ENCODE peak calls at places on chromosomes 6 and 20, in ten cellular contexts. One of them, this sample, is unnamed.

GRCh38 chr20:62603021-62603906 is 39.0 kb upstream of the SLCO4A1 start:
- DNase-seq in fibroblast of lung: peak; percentile 85
- DNase-seq in PC-3: peak; percentile 98
- DNase-seq in cardiac fibroblast: no peak
- DNase-seq in tibial artery: peak; percentile 67
- DNase-seq in AG04449: no peak
- DNase-seq in GM23248: peak; percentile 51
- DNase-seq in skeletal muscle cell: no peak
- DNase-seq in trophoblast cell: peak; percentile 33
- DNase-seq in uterus: peak; percentile 64
- DNase-seq in this sample: no peak

GRCh38 chr20:25043499-25044260 is 14.3 kb downstream of the ACSS1 start:
- DNase-seq in fibroblast of lung: no peak
- DNase-seq in skeletal muscle cell: no peak
- DNase-seq in trophoblast cell: no peak
- DNase-seq in PC-3: no peak
- DNase-seq in uterus: no peak
- DNase-seq in tibial artery: no peak
- DNase-seq in AG04449: no peak
- DNase-seq in GM23248: no peak
- DNase-seq in cardiac fibroblast: no peak
- DNase-seq in this sample: no peak

GRCh38 chr6:83313880-83314279 is 117.0 kb downstream of the ME1 start:
- DNase-seq in cardiac fibroblast: no peak
- DNase-seq in GM23248: no peak
- DNase-seq in PC-3: no peak
- DNase-seq in fibroblast of lung: no peak
- DNase-seq in AG04449: no peak
- DNase-seq in skeletal muscle cell: no peak
- DNase-seq in trophoblast cell: no peak
- DNase-seq in uterus: no peak
- DNase-seq in tibial artery: no peak
- DNase-seq in this sample: no peak

GRCh38 chr6:110746680-110747079 is 68.6 kb downstream of the CDK19 start:
- DNase-seq in trophoblast cell: no peak
- DNase-seq in skeletal muscle cell: no peak
- DNase-seq in cardiac fibroblast: no peak
- DNase-seq in tibial artery: no peak
- DNase-seq in PC-3: no peak
- DNase-seq in AG04449: no peak
- DNase-seq in uterus: no peak
- DNase-seq in fibroblast of lung: no peak
- DNase-seq in GM23248: no peak
- DNase-seq in this sample: no peak

GRCh38 chr6:11759995-11760394 is 18.6 kb downstream of the ADTRP start:
- DNase-seq in trophoblast cell: no peak
- DNase-seq in fibroblast of lung: no peak
- DNase-seq in GM23248: no peak
- DNase-seq in AG04449: no peak
- DNase-seq in PC-3: no peak
- DNase-seq in skeletal muscle cell: no peak
- DNase-seq in uterus: no peak
- DNase-seq in tibial artery: no peak
- DNase-seq in cardiac fibroblast: no peak
- DNase-seq in this sample: no peak

GRCh38 chr20:35297153-35297552 is 4.9 kb upstream of the FAM83C start:
- DNase-seq in GM23248: no peak
- DNase-seq in tibial artery: no peak
- DNase-seq in trophoblast cell: no peak
- DNase-seq in AG04449: no peak
- DNase-seq in uterus: no peak
- DNase-seq in cardiac fibroblast: no peak
- DNase-seq in fibroblast of lung: no peak
- DNase-seq in PC-3: peak; percentile 56
- DNase-seq in skeletal muscle cell: no peak
- DNase-seq in this sample: no peak

GRCh38 chr20:63491078-63491477 is 7.8 kb downstream of the EEF1A2 start:
- DNase-seq in skeletal muscle cell: no peak
- DNase-seq in trophoblast cell: no peak
- DNase-seq in AG04449: no peak
- DNase-seq in GM23248: no peak
- DNase-seq in tibial artery: no peak
- DNase-seq in PC-3: no peak
- DNase-seq in fibroblast of lung: no peak
- DNase-seq in uterus: no peak
- DNase-seq in cardiac fibroblast: no peak
- DNase-seq in this sample: no peak

GRCh38 chr6:134352786-134353480 is 35.0 kb upstream of the SGK1 start:
- DNase-seq in AG04449: no peak
- DNase-seq in PC-3: peak; percentile 9
- DNase-seq in skeletal muscle cell: peak; percentile 94
- DNase-seq in GM23248: peak; percentile 88
- DNase-seq in fibroblast of lung: peak; percentile 93
- DNase-seq in trophoblast cell: no peak
- DNase-seq in tibial artery: no peak
- DNase-seq in uterus: no peak
- DNase-seq in cardiac fibroblast: peak; percentile 90
- DNase-seq in this sample: no peak

DNA sequence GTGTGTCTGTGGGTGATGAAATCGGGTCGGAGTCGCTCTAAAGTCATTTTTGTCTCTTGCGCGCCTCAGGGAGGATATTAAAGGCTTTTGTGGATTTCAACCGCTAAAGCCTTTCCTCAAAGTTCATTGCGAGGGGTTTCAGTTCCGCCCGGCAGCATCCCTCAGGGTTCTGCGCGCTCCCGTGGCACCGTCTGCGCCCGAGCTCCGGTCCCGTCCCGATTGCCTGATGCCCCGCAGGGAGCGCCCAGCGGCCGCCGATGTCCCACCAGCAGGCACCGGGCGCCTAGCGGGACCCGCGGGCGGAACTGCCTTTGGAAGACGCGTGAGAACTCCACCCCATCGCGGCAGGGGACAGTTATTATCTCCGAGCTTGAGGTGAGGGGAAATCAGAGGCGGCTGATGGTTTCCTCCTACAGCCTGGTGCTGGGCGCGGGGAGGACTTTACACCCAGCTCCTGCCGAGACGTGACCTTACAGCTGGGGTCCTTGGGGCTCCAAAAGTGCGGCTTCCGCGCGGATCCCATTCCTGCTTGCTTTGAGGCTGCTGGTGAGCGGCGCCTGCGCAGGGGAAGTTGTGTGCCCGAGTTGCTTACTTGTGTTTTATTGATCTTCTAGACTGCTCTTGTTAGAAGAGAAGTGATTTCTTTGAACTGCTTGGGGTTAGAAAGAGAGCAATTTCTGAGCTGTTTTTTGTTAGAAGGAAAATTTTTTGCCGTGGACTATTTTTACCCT is 27.1 kb downstream of the ULBP1 start:
- DNase-seq in PC-3: no peak
- DNase-seq in cardiac fibroblast: no peak
- DNase-seq in uterus: no peak
- DNase-seq in trophoblast cell: no peak
- DNase-seq in AG04449: no peak
- DNase-seq in tibial artery: no peak
- DNase-seq in skeletal muscle cell: no peak
- DNase-seq in fibroblast of lung: no peak
- DNase-seq in GM23248: peak; percentile 32
- DNase-seq in this sample: no peak
- H3K4me3 ChIP-seq in PC-3: peak overlapping the region; percentile 46
- H3K4me3 ChIP-seq in cardiac fibroblast: peak overlapping the region; percentile 14
- H3K4me3 ChIP-seq in uterus: no peak overlapping the region
- H3K4me3 ChIP-seq in trophoblast cell: no peak overlapping the region
- H3K4me3 ChIP-seq in AG04449: no peak overlapping the region
- H3K4me3 ChIP-seq in tibial artery: peak overlapping the region; percentile 12
- H3K4me3 ChIP-seq in skeletal muscle cell: peak overlapping the region; percentile 41
- H3K4me3 ChIP-seq in fibroblast of lung: peak overlapping the region; percentile 27
- H3K4me3 ChIP-seq in GM23248: peak overlapping the region; percentile 45
- H3K4me3 ChIP-seq in this sample: peak overlapping the region; percentile 9

DNA sequence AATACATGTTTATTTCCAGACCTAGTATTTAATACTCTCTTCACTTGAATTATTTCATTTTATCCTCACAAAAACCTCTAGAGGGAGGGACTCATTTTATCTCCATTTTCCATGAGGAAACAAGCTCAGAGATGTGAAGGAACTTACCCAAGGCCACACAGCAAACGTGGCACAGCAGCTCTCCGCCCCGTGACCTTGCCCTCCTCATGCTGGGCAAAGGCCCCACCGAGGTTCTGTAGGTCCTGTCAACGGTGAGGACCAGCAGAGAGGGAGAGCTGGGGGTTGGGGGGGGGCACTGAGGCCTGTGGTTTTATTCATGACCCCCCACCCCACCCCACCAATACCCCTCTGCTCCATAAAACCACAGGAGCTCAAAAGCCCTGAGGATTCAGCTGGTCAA is 40.9 kb upstream of the TLDC2 start:
- DNase-seq in PC-3: no peak
- DNase-seq in trophoblast cell: no peak
- DNase-seq in tibial artery: no peak
- DNase-seq in skeletal muscle cell: no peak
- DNase-seq in fibroblast of lung: no peak
- DNase-seq in AG04449: no peak
- DNase-seq in uterus: no peak
- DNase-seq in GM23248: no peak
- DNase-seq in cardiac fibroblast: no peak
- DNase-seq in this sample: no peak
- H3K4me3 ChIP-seq in PC-3: peak overlapping the region; percentile 18
- H3K4me3 ChIP-seq in trophoblast cell: no peak overlapping the region
- H3K4me3 ChIP-seq in tibial artery: peak overlapping the region; percentile 38
- H3K4me3 ChIP-seq in skeletal muscle cell: no peak overlapping the region
- H3K4me3 ChIP-seq in fibroblast of lung: peak overlapping the region; percentile 10
- H3K4me3 ChIP-seq in AG04449: no peak overlapping the region
- H3K4me3 ChIP-seq in uterus: no peak overlapping the region
- H3K4me3 ChIP-seq in GM23248: no peak overlapping the region
- H3K4me3 ChIP-seq in cardiac fibroblast: no peak overlapping the region
- H3K4me3 ChIP-seq in this sample: no peak overlapping the region

DNA sequence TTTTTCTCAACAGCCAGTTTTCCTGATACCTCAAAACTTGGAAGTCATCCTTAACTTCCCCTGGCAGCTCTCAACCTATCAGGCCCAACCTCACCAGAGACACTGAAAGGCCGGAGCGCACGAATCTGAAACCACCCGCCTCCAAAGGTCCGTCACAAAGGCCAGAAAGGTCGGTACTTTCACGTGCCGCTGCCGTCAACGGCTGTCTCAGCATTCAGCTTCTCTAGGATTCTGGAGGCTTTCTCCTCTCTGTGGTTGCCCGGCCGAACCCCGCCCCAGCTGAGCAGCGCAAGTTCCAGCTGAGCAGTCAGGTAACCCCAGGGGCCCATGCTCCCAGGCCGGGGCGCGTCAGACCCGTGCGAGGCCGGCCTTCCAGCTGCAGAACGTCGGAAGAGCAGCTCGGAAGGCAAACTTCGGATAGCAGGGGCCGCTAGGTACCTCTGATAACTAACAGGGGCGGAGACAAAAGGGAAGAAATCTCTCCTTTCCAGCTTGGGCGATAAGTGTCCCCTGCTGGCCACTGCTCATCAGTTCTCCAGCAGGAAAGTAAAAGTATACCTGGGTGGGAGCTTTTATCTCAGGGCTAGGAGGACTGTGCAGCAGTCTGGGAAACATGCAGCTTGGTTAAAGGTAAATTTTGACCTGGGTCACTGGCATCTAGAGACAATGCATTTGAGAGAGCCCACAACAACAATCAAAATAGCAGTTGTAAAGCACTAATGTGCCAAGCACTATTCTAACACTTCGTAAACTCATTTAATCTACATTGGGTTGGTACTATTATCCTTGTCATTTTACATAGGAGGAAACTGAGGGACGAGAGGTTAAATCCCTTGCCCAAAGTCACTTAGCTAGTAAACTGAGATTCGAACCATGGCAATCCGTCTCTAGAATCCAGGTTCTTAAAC is 16.1 kb downstream of the ZSCAN12 start:
- DNase-seq in trophoblast cell: peak; percentile 83
- DNase-seq in uterus: peak; percentile 80
- DNase-seq in cardiac fibroblast: peak; percentile 93
- DNase-seq in skeletal muscle cell: peak; percentile 55
- DNase-seq in tibial artery: peak; percentile 80
- DNase-seq in PC-3: peak; percentile 89
- DNase-seq in AG04449: no peak
- DNase-seq in GM23248: peak; percentile 83
- DNase-seq in fibroblast of lung: peak; percentile 83
- DNase-seq in this sample: no peak
- H3K4me3 ChIP-seq in trophoblast cell: peak overlapping the region; percentile 77
- H3K4me3 ChIP-seq in uterus: peak overlapping the region; percentile 44
- H3K4me3 ChIP-seq in cardiac fibroblast: peak overlapping the region; percentile 51
- H3K4me3 ChIP-seq in skeletal muscle cell: peak overlapping the region; percentile 54
- H3K4me3 ChIP-seq in tibial artery: peak overlapping the region; percentile 58
- H3K4me3 ChIP-seq in PC-3: peak overlapping the region; percentile 78
- H3K4me3 ChIP-seq in AG04449: peak overlapping the region; percentile 50
- H3K4me3 ChIP-seq in GM23248: peak overlapping the region; percentile 74
- H3K4me3 ChIP-seq in fibroblast of lung: peak overlapping the region; percentile 48
- H3K4me3 ChIP-seq in this sample: peak overlapping the region; percentile 24

GRCh38 chr6:170297577-170298330 is 6.9 kb upstream of the DLL1 start:
- DNase-seq in skeletal muscle cell: no peak
- DNase-seq in fibroblast of lung: no peak
- DNase-seq in GM23248: no peak
- DNase-seq in PC-3: no peak
- DNase-seq in tibial artery: no peak
- DNase-seq in cardiac fibroblast: no peak
- DNase-seq in AG04449: no peak
- DNase-seq in uterus: no peak
- DNase-seq in trophoblast cell: no peak
- DNase-seq in this sample: no peak

GRCh38 chr6:170296423-170296745 is 5.5 kb upstream of the DLL1 start:
- DNase-seq in PC-3: no peak
- DNase-seq in AG04449: no peak
- DNase-seq in fibroblast of lung: no peak
- DNase-seq in uterus: no peak
- DNase-seq in tibial artery: no peak
- DNase-seq in skeletal muscle cell: no peak
- DNase-seq in cardiac fibroblast: no peak
- DNase-seq in trophoblast cell: no peak
- DNase-seq in GM23248: no peak
- DNase-seq in this sample: no peak

GRCh38 chr6:170296746-170297576 is 6.1 kb upstream of the DLL1 start:
- DNase-seq in skeletal muscle cell: no peak
- DNase-seq in fibroblast of lung: no peak
- DNase-seq in PC-3: no peak
- DNase-seq in uterus: no peak
- DNase-seq in GM23248: no peak
- DNase-seq in tibial artery: no peak
- DNase-seq in cardiac fibroblast: no peak
- DNase-seq in AG04449: no peak
- DNase-seq in trophoblast cell: no peak
- DNase-seq in this sample: no peak

GRCh38 chr6:170301184-170301583 is 5.4 kb upstream of the FAM120B start:
- DNase-seq in trophoblast cell: no peak
- DNase-seq in skeletal muscle cell: no peak
- DNase-seq in cardiac fibroblast: no peak
- DNase-seq in AG04449: no peak
- DNase-seq in tibial artery: no peak
- DNase-seq in PC-3: no peak
- DNase-seq in uterus: no peak
- DNase-seq in GM23248: no peak
- DNase-seq in fibroblast of lung: no peak
- DNase-seq in this sample: no peak

DNA sequence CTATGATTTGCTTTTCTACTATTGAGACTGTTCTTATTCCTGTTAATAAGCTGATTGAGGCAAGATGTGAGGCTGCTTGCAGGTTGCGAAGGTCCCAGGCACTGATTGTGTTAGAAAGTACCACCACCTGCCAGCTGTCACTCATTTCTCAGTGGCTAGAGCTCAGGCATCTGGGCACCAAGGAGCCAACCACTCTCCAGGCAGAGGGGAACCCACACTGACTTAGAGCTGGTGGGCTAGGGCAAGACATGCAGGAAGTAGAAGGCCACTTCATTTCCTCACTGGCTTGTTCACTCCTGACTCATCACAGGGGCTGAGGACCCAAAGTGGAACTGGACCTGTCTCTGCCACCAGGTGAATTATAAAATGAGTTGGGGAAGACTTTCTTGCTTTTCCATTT is 7.8 kb upstream of the DLL1 start:
- DNase-seq in skeletal muscle cell: no peak
- DNase-seq in fibroblast of lung: no peak
- DNase-seq in trophoblast cell: no peak
- DNase-seq in uterus: no peak
- DNase-seq in PC-3: peak; percentile 18
- DNase-seq in AG04449: no peak
- DNase-seq in cardiac fibroblast: no peak
- DNase-seq in GM23248: no peak
- DNase-seq in tibial artery: no peak
- DNase-seq in this sample: no peak
- H3K4me3 ChIP-seq in skeletal muscle cell: no peak overlapping the region
- H3K4me3 ChIP-seq in fibroblast of lung: no peak overlapping the region
- H3K4me3 ChIP-seq in trophoblast cell: no peak overlapping the region
- H3K4me3 ChIP-seq in uterus: no peak overlapping the region
- H3K4me3 ChIP-seq in PC-3: no peak overlapping the region
- H3K4me3 ChIP-seq in AG04449: no peak overlapping the region
- H3K4me3 ChIP-seq in cardiac fibroblast: no peak overlapping the region
- H3K4me3 ChIP-seq in GM23248: no peak overlapping the region
- H3K4me3 ChIP-seq in tibial artery: no peak overlapping the region
- H3K4me3 ChIP-seq in this sample: no peak overlapping the region